ENCODE peak calls at places on chromosomes 5 and 9, in four cellular contexts. One of them, this sample, is unnamed.

GRCh38 chr5:160824590-160824989 is 27.4 kb downstream of the ATP10B start:
- DNase-seq in K562: no peak
- DNase-seq in H1: no peak
- DNase-seq in HepG2: no peak
- DNase-seq in this sample: no peak

GRCh38 chr9:93229636-93230035 is 45.7 kb downstream of the WNK2 start:
- DNase-seq in K562: no peak
- DNase-seq in H1: no peak
- DNase-seq in HepG2: no peak
- DNase-seq in this sample: no peak

GRCh38 chr9:38334234-38334633 is 58.3 kb upstream of the ALDH1B1 start:
- DNase-seq in K562: peak
- DNase-seq in H1: no peak
- DNase-seq in HepG2: peak
- DNase-seq in this sample: no peak

GRCh38 chr5:125341436-125341835 is 595.0 kb upstream of the ZNF608 start:
- DNase-seq in K562: no peak
- DNase-seq in H1: no peak
- DNase-seq in HepG2: no peak
- DNase-seq in this sample: no peak

GRCh38 chr9:136196465-136197371 is 8.2 kb downstream of the LHX3 start:
- DNase-seq in K562: no peak
- DNase-seq in H1: no peak
- DNase-seq in HepG2: no peak
- DNase-seq in this sample: no peak

GRCh38 chr5:148268556-148268955 is at the start of gene SPINK13:
- DNase-seq in K562: no peak
- DNase-seq in H1: no peak
- DNase-seq in HepG2: peak
- DNase-seq in this sample: peak

GRCh38 chr9:107734231-107735014 is 244.9 kb upstream of the KLF4 start:
- DNase-seq in K562: no peak
- DNase-seq in H1: no peak
- DNase-seq in HepG2: no peak
- DNase-seq in this sample: no peak

GRCh38 chr5:138664276-138664943 is 88.8 kb upstream of the CTNNA1 start:
- DNase-seq in K562: no peak
- DNase-seq in H1: no peak
- DNase-seq in HepG2: no peak
- DNase-seq in this sample: no peak

GRCh38 chr9:7983361-7983974 is 183.9 kb upstream of the DMAC1 start:
- DNase-seq in K562: no peak
- DNase-seq in H1: no peak
- DNase-seq in HepG2: no peak
- DNase-seq in this sample: no peak

GRCh38 chr9:2132484-2133082 is 117.4 kb downstream of the SMARCA2 start:
- DNase-seq in K562: peak
- DNase-seq in H1: no peak
- DNase-seq in HepG2: no peak
- DNase-seq in this sample: peak

DNA sequence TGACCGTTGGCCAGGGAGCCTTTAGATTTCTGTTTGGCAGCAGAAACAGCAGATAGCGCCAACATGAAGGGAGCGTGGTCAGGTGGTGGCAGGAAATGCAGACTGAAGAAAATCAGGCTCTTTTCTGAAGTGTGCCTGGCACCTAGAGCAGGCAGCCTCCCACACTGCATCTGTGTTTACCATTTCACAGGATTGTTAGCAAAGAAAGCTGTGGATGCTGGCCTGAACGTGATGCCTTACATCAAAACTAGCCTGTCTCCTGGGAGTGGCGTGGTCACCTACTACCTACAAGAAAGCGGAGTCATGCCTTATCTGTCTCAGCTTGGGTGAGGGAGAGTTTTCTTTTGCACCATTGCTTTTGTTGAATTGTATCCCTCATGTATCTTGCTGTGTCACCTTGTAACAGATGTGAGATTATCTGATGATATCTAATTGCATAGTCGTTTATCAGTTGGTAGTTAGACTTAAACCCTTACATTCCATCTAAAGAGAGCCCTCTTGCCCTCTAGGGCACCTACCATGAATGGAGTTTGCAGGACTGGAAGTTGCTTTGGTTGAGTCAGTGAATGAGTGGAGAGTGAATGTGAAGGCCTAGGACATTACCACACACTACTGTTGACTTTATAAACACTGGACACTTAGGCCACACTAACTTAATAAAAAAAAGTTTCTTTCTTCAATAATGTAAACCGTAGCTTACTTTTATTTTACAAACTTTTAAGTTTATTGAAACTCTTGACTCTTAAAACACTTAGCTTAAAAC is 42.8 kb downstream of the ACO1 start:
- DNase-seq in K562: no peak
- DNase-seq in H1: no peak
- DNase-seq in HepG2: peak
- DNase-seq in this sample: no peak
- TF ChIP-seq YY1 in K562: no peak
- TF ChIP-seq YY1 in H1: no peak
- TF ChIP-seq YY1 in HepG2: no peak
- TF ChIP-seq YY1 in this sample: no peak

GRCh38 chr5:110054240-110054639 is 364.5 kb downstream of the MAN2A1 start:
- DNase-seq in K562: no peak
- DNase-seq in H1: no peak
- DNase-seq in HepG2: peak
- DNase-seq in this sample: peak
- TF ChIP-seq FOSL1 in K562: no peak
- TF ChIP-seq FOSL1 in H1: no peak
- TF ChIP-seq FOSL1 in HepG2: no peak
- TF ChIP-seq FOSL1 in this sample: no peak

DNA sequence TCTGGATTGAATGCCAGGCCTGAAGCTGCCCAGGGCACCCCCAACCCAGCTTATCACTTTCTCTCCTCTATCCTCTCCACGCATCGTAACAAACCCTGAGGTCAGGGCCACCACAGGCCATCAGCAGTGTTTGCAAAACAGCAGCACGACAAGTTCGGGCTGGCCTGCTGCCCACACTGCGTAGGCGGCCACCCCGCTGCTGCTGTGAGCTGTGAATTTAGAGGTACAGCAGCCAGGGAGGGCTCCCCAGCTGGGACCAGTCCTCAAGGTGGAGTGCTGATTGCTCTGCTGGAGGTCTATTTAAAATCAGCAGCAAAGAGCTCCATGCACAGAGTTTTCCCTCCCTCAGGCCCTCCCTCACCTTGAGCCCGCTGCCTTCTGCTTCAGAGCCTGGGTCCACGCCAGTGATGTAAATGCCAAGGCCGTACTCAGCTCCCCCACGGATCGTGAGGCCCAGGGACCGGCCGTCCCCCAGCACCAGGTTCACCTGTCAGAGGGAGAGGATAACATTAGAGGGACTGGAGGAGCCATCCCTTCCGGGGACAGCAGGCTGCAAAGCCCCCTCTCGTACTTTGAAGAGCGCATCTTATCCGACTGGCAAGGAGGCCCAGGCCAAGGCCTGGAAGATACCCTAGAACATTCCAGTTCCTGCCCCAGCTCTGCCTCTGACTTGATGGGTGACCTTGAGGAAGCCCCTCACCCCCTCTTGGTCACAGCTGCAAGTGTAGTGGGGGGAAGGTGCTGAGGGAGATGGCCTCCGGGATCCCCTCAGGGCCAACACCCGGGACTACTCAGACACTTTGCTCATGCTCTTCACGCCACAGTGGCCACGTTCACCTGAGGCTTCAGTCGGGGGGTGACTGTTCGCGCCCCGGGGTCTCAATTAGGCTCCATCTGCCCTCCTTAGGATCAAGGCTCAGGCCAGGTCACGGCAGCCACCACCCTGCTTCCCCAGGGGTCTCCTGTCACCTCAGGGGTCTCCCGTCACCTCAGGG is 39.1 kb downstream of the WHRN start:
- DNase-seq in K562: no peak
- DNase-seq in H1: no peak
- DNase-seq in HepG2: peak
- DNase-seq in this sample: no peak
- TF ChIP-seq YY1 in K562: no peak
- TF ChIP-seq YY1 in H1: no peak
- TF ChIP-seq YY1 in HepG2: no peak
- TF ChIP-seq YY1 in this sample: no peak

DNA sequence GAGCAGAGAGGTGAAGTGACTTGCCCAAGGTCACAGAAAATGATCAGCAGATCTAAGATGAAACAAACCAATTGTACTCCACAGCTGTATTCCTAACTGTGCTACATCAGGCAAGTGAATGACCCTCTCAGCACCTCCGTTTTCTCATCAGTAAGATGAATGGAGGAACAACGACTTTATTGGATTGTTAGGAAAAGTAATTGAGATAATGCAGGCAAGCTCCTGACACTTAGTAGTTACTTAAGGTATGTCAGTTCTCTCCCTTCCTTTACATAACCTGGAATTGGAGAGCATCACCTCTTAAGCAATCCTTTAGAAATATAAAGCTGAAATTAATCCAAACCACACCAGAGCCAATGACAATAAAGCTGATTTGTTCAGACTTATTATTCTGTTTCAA is 451.2 kb upstream of the CD180 start:
- DNase-seq in K562: no peak
- DNase-seq in H1: no peak
- DNase-seq in HepG2: no peak
- DNase-seq in this sample: no peak
- TF ChIP-seq FOSL1 in K562: no peak
- TF ChIP-seq FOSL1 in H1: no peak
- TF ChIP-seq FOSL1 in HepG2: no peak
- TF ChIP-seq FOSL1 in this sample: no peak

GRCh38 chr9:75185585-75186170 is 97.4 kb downstream of the OSTF1 start:
- DNase-seq in K562: peak
- DNase-seq in H1: no peak
- DNase-seq in HepG2: peak
- DNase-seq in this sample: peak

GRCh38 chr9:75184471-75184870 is 96.2 kb downstream of the OSTF1 start:
- DNase-seq in K562: no peak
- DNase-seq in H1: no peak
- DNase-seq in HepG2: no peak
- DNase-seq in this sample: no peak

GRCh38 chr9:75183293-75183692 is 95.0 kb downstream of the OSTF1 start:
- DNase-seq in K562: no peak
- DNase-seq in H1: no peak
- DNase-seq in HepG2: no peak
- DNase-seq in this sample: no peak

GRCh38 chr9:75188756-75189155 is 100.4 kb downstream of the OSTF1 start:
- DNase-seq in K562: no peak
- DNase-seq in H1: no peak
- DNase-seq in HepG2: no peak
- DNase-seq in this sample: no peak

DNA sequence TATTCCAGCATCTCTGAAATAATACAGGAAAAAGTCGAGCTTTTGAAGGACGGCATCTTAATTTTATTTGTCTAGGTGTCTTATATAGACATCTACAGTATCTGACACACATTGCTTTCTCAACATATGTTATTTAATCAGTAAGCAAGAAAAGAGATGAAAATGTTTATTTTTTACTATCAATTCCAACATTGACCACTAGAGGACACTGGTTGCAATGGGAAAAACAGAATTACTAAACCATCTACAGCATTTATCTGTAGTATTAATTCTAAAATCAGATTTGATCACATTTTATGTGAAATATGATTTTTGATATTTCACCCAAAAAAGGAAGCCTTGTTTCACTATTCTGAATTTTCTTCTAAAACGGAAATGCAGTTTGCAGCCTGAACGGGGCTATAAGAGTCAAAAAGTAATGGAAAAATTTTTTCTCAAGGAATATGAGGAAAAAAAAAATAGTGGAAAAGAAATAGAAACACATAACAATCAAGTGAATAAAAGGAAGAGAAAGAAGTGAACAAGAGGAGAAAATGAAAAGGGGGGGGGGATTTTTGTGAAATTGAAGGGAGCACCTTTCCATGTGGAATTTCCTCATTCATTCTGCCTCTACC is 98.6 kb downstream of the OSTF1 start:
- DNase-seq in K562: peak
- DNase-seq in H1: no peak
- DNase-seq in HepG2: no peak
- DNase-seq in this sample: no peak
- TF ChIP-seq YY1 in K562: no peak
- TF ChIP-seq YY1 in H1: no peak
- TF ChIP-seq YY1 in HepG2: no peak
- TF ChIP-seq YY1 in this sample: no peak

GRCh38 chr9:98304381-98304780 is 48.9 kb upstream of the TBC1D2 start:
- DNase-seq in K562: no peak
- DNase-seq in H1: no peak
- DNase-seq in HepG2: no peak
- DNase-seq in this sample: no peak
- TF ChIP-seq FOSL1 in K562: no peak
- TF ChIP-seq FOSL1 in H1: no peak
- TF ChIP-seq FOSL1 in HepG2: no peak
- TF ChIP-seq FOSL1 in this sample: no peak

GRCh38 chr9:134624827-134625181 is 16.8 kb upstream of the COL5A1 start:
- DNase-seq in K562: no peak
- DNase-seq in H1: no peak
- DNase-seq in HepG2: no peak
- DNase-seq in this sample: peak
- TF ChIP-seq YY1 in K562: no peak
- TF ChIP-seq YY1 in H1: no peak
- TF ChIP-seq YY1 in HepG2: no peak
- TF ChIP-seq YY1 in this sample: no peak

GRCh38 chr5:72134226-72134625 is 27.0 kb downstream of the MAP1B start:
- DNase-seq in K562: no peak
- DNase-seq in H1: no peak
- DNase-seq in HepG2: no peak
- DNase-seq in this sample: no peak
- TF ChIP-seq FOSL1 in K562: no peak
- TF ChIP-seq FOSL1 in H1: no peak
- TF ChIP-seq FOSL1 in HepG2: no peak
- TF ChIP-seq FOSL1 in this sample: no peak

DNA sequence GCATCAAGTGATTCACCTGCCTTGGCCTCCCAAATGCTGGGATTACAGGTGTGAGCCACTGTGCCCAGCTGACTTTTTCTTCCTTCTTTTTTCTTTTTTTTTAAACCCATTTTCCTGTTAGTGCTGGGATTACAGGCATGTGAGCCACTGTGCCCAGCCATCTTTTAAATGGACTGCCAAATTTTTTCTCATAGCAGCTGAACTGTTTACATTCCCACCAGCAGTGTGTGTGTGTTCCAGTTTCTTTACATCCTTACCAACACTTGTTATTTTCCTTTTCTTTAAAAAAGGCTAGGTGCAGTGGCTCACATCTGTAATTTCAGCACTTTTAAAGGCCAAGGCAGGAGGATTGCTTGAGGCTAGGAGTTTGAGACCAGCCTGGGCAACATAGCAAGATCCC is 76.9 kb downstream of the UBE2R2 start:
- DNase-seq in K562: no peak
- DNase-seq in H1: no peak
- DNase-seq in HepG2: no peak
- DNase-seq in this sample: no peak
- TF ChIP-seq YY1 in K562: no peak
- TF ChIP-seq YY1 in H1: no peak
- TF ChIP-seq YY1 in HepG2: no peak
- TF ChIP-seq YY1 in this sample: no peak

This sample was measured in HCT116.